ENCODE peak calls at places on chromosomes 2 and 18, in seven cellular contexts. C is choroid plexus epithelial cell, Y is cardiac muscle cell, E is tibial artery, T is colonic mucosa, N is natural killer cell, F is RWPE1. K is an unnamed sample.

GRCh38 chr18:55934801-55935200 is 346.8 kb upstream of the TCF4 start:
- DNase-seq in C (no peak), Y (no peak), E (no peak), T (no peak), N (no peak), F (no peak), K (no peak)

GRCh38 chr2:119921825-119922224 is 91.1 kb upstream of the EPB41L5 start:
- DNase-seq in C (no peak), Y (no peak), E (no peak), T (no peak), N (no peak), F (no peak), K (no peak)

GRCh38 chr18:61203151-61203550 is 130.1 kb upstream of the CDH20 start:
- DNase-seq in C (peak), Y (no peak), E (no peak), T (no peak), N (no peak), F (no peak), K (no peak)

GRCh38 chr2:11697103-11697871 is 27.3 kb upstream of the NTSR2 start:
- DNase-seq in C (peak), Y (peak), E (peak), T (no peak), N (no peak), F (peak), K (peak)

GRCh38 chr18:34794346-34794745 is 84.2 kb downstream of the DTNA start:
- DNase-seq in C (no peak), Y (no peak), E (no peak), T (no peak), N (no peak), F (no peak), K (no peak)

GRCh38 chr2:218745559-218746469 is 35.2 kb downstream of the TTLL4 start:
- DNase-seq in C (peak), Y (no peak), E (no peak), T (no peak), N (no peak), F (no peak), K (peak)

GRCh38 chr2:2570360-2570759 is 239.3 kb upstream of the MYT1L start:
- DNase-seq in C (no peak), Y (no peak), E (no peak), T (no peak), N (no peak), F (no peak), K (no peak)

GRCh38 chr2:142144547-142144946 is 13.7 kb upstream of the LRP1B start:
- DNase-seq in C (no peak), Y (no peak), E (no peak), T (no peak), N (no peak), F (no peak), K (no peak)

GRCh38 chr2:167353605-167354280 is 465.5 kb downstream of the XIRP2 start:
- DNase-seq in C (no peak), Y (no peak), E (no peak), T (no peak), N (no peak), F (peak), K (no peak)

GRCh38 chr2:14427982-14428567 is 204.4 kb upstream of the LRATD1 start:
- DNase-seq in C (peak), Y (no peak), E (peak), T (peak), N (no peak), F (no peak), K (peak)

GRCh38 chr2:9280204-9280603 is 73.6 kb downstream of the ASAP2 start:
- DNase-seq in C (no peak), Y (no peak), E (no peak), T (no peak), N (no peak), F (no peak), K (no peak)

GRCh38 chr18:59696311-59697235 is 650 bp downstream of the CCBE1 start:
- DNase-seq in C (peak), Y (peak), E (no peak), T (no peak), N (no peak), F (no peak), K (peak)

GRCh38 chr18:22609642-22610041 is 191.9 kb upstream of the CTAGE1 start:
- DNase-seq in C (peak), Y (peak), E (peak), T (peak), N (no peak), F (no peak), K (no peak)

GRCh38 chr2:111656893-111657292 is 227.1 kb downstream of the ANAPC1 start:
- DNase-seq in C (no peak), Y (no peak), E (no peak), T (no peak), N (no peak), F (no peak), K (no peak)

GRCh38 chr2:88735133-88735532 is 43.7 kb downstream of the RPIA start:
- DNase-seq in C (no peak), Y (no peak), E (no peak), T (no peak), N (no peak), F (no peak), K (no peak)

GRCh38 chr2:28622101-28622499 is 126.2 kb downstream of the PLB1 start:
- DNase-seq in C (no peak), Y (no peak), E (no peak), T (no peak), N (no peak), F (no peak), K (no peak)

GRCh38 chr2:191637182-191638078 is 40.5 kb upstream of the NABP1 start:
- DNase-seq in C (peak), Y (no peak), E (no peak), T (no peak), N (no peak), F (peak), K (peak)

GRCh38 chr18:23087352-23087751 is 47.9 kb upstream of the CABLES1 start:
- DNase-seq in C (no peak), Y (no peak), E (no peak), T (no peak), N (no peak), F (no peak), K (no peak)

GRCh38 chr2:112821682-112822081 is 14.9 kb downstream of the IL1B start:
- DNase-seq in C (no peak), Y (no peak), E (no peak), T (no peak), N (peak), F (no peak), K (no peak)

GRCh38 chr18:3177902-3178687 is 41.7 kb downstream of the MYOM1 start:
- DNase-seq in C (no peak), Y (no peak), E (peak), T (peak), N (peak), F (no peak), K (no peak)

GRCh38 chr2:215713393-215713792 is 277.5 kb upstream of the FN1 start:
- DNase-seq in C (peak), Y (no peak), E (no peak), T (no peak), N (no peak), F (no peak), K (peak)

GRCh38 chr18:74450626-74451025 is 6.5 kb downstream of the DIPK1C start:
- DNase-seq in C (no peak), Y (no peak), E (no peak), T (no peak), N (no peak), F (no peak), K (no peak)

GRCh38 chr2:214410128-214410775 is 602 bp upstream of the VWC2L start:
- DNase-seq in C (no peak), Y (no peak), E (no peak), T (no peak), N (no peak), F (no peak), K (no peak)

GRCh38 chr2:233571001-233571400 is 4.4 kb upstream of the USP40 start:
- DNase-seq in C (no peak), Y (no peak), E (no peak), T (no peak), N (no peak), F (no peak), K (no peak)

GRCh38 chr18:75727479-75727878 is 300.0 kb upstream of the SMIM21 start:
- DNase-seq in C (peak), Y (peak), E (no peak), T (peak), N (no peak), F (peak), K (no peak)

GRCh38 chr2:223669453-223670225 is 67.5 kb upstream of the SCG2 start:
- DNase-seq in C (peak), Y (no peak), E (no peak), T (no peak), N (no peak), F (no peak), K (peak)

DNA sequence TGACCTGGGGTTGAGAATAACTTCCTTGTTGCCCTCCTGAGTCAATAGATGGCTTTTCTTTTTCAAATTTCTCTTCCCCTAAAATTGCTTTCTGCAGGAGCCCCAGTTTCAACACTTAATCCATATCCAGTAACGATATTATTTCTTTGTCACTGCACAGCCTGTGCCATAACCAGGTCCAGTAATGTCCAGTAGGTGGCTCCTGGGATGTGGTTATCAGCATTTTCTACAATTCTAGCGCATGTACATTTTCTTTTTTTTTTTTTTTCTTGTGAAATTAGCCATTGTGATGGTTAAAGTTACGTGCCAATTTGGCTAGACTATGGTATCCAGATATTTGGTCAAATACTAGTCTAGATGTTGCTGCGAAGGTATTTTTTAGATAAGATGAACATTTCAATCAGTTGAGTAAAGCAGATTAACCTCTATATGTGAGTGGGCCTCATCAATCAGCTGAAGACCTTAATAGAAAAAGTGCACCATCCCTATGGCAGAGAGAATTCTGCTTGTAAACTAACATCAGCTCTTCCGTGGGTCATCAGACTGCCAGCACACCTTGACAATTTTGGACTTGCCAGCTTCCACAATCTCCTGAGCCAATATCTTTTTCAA is 72.9 kb upstream of the SCG2 start:
- DNase-seq in C (peak), Y (no peak), E (no peak), T (no peak), N (no peak), F (peak), K (peak)
- TF ChIP-seq CTCF in C (peak), Y (peak), E (peak), T (no peak), N (no peak), F (peak), K (peak)

GRCh38 chr2:82023710-82024109 is 1719.2 kb upstream of the LRRTM1 start:
- DNase-seq in C (no peak), Y (peak), E (no peak), T (no peak), N (no peak), F (no peak), K (no peak)
- TF ChIP-seq CTCF in C (no peak), Y (no peak), E (no peak), T (no peak), N (no peak), F (no peak), K (no peak)

GRCh38 chr2:148561389-148561788 is 83.2 kb upstream of the EPC2 start:
- DNase-seq in C (peak), Y (no peak), E (no peak), T (no peak), N (no peak), F (no peak), K (no peak)

GRCh38 chr2:148569221-148569620 is 75.3 kb upstream of the EPC2 start:
- DNase-seq in C (no peak), Y (no peak), E (no peak), T (no peak), N (no peak), F (no peak), K (no peak)

GRCh38 chr2:148567716-148568115 is 76.8 kb upstream of the EPC2 start:
- DNase-seq in C (no peak), Y (no peak), E (no peak), T (no peak), N (no peak), F (no peak), K (no peak)

GRCh38 chr2:148568597-148568996 is 76.0 kb upstream of the EPC2 start:
- DNase-seq in C (no peak), Y (no peak), E (no peak), T (no peak), N (no peak), F (no peak), K (no peak)

DNA sequence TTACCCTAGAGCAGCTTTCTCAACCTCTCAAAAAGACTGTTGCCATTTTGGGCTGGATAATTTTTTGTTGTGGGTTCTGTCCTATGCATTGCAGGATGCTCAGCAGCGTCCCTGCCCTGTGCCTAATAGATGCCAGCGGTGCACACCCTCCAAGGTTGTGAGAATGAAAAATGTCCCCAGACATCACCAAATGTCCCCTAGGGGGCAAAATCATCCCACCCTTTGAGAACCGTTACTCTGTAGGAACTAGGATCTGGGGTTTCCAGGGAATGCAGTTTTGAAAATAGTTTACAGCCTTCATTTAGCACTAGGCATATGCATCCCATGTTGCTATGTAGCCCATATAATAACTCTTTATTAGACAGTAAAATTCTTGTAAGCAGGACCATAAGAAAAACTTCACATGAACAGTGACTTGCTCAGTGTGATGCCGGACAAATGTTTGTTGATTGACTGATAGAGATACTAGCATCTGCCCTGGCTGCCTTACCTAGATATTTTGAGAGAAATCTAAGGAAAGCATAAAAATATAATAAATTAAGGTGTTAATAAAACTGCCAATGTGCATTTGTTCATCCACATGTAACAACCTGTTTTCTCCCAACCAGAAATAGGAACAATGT is 79.2 kb upstream of the EPC2 start:
- DNase-seq in C (peak), Y (no peak), E (no peak), T (no peak), N (no peak), F (no peak), K (no peak)
- TF ChIP-seq CTCF in C (peak), Y (peak), E (peak), T (no peak), N (no peak), F (no peak), K (peak)

DNA sequence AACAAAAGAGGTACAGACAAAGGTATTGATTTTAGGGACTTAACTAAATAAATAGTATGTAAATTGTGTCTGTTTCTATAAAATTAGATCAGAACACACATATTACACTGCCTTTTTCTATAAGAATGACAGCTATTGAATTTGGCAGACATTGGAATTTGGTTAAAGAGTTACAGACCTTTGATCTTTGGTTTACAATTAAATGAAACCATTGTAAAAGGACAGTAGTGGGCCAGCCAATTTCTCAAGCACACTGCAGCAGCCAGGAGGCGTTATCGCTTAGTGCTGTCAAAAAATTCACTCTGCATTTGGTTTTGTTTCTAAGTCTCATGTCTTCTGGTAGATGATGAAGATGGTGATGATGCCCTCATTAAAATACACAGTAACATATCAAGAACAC is 175.9 kb downstream of the NR4A2 start:
- DNase-seq in C (no peak), Y (peak), E (no peak), T (peak), N (no peak), F (no peak), K (no peak)
- TF ChIP-seq CTCF in C (peak), Y (no peak), E (no peak), T (peak), N (no peak), F (no peak), K (no peak)

GRCh38 chr2:132620115-132620514 is 49.9 kb downstream of the LYPD1 start:
- DNase-seq in C (no peak), Y (no peak), E (no peak), T (no peak), N (no peak), F (no peak), K (peak)

GRCh38 chr2:132618734-132619133 is 51.3 kb downstream of the LYPD1 start:
- DNase-seq in C (no peak), Y (no peak), E (no peak), T (no peak), N (no peak), F (no peak), K (no peak)

GRCh38 chr2:132615329-132616085 is 54.5 kb downstream of the LYPD1 start:
- DNase-seq in C (no peak), Y (no peak), E (no peak), T (no peak), N (no peak), F (no peak), K (no peak)

GRCh38 chr2:132621131-132621875 is 48.7 kb downstream of the LYPD1 start:
- DNase-seq in C (no peak), Y (no peak), E (no peak), T (no peak), N (no peak), F (no peak), K (no peak)

GRCh38 chr2:132617989-132618388 is 52.0 kb downstream of the LYPD1 start:
- DNase-seq in C (no peak), Y (no peak), E (no peak), T (no peak), N (no peak), F (no peak), K (no peak)
- TF ChIP-seq CTCF in C (no peak), Y (no peak), E (no peak), T (no peak), N (no peak), F (no peak), K (no peak)

K was measured in foreskin fibroblast.